ENCODE peak calls at places on chromosomes 16 and 17, in nine cellular contexts. One of them, this sample, is unnamed.

GRCh38 chr17:2958706-2959222 is 104.6 kb downstream of the OR1D5 start:
- DNase-seq in H54: no peak
- DNase-seq in GM12865: no peak
- DNase-seq in amniotic stem cell: no peak
- DNase-seq in HTR-8/SVneo: no peak
- DNase-seq in GM04504: no peak
- DNase-seq in endothelial cell: no peak
- DNase-seq in NCI-H345: no peak
- DNase-seq in colonic mucosa: no peak
- DNase-seq in this sample: no peak

GRCh38 chr17:42980766-42981397 is 517 bp downstream of the RUNDC1 start:
- DNase-seq in H54: no peak
- DNase-seq in GM12865: peak
- DNase-seq in amniotic stem cell: peak
- DNase-seq in HTR-8/SVneo: peak
- DNase-seq in GM04504: no peak
- DNase-seq in endothelial cell: peak
- DNase-seq in NCI-H345: peak
- DNase-seq in colonic mucosa: peak
- DNase-seq in this sample: peak

GRCh38 chr16:88503374-88503770 is 50.3 kb downstream of the ZFPM1 start:
- DNase-seq in H54: no peak
- DNase-seq in GM12865: no peak
- DNase-seq in amniotic stem cell: no peak
- DNase-seq in HTR-8/SVneo: no peak
- DNase-seq in GM04504: no peak
- DNase-seq in endothelial cell: no peak
- DNase-seq in NCI-H345: no peak
- DNase-seq in colonic mucosa: no peak
- DNase-seq in this sample: no peak

GRCh38 chr17:38729886-38730525 is at the start of gene CISD3:
- DNase-seq in H54: peak
- DNase-seq in GM12865: peak
- DNase-seq in amniotic stem cell: peak
- DNase-seq in HTR-8/SVneo: peak
- DNase-seq in GM04504: peak
- DNase-seq in endothelial cell: peak
- DNase-seq in NCI-H345: peak
- DNase-seq in colonic mucosa: peak
- DNase-seq in this sample: no peak

GRCh38 chr16:57388359-57389086 is 16.0 kb upstream of the CCL17 start:
- DNase-seq in H54: no peak
- DNase-seq in GM12865: peak
- DNase-seq in amniotic stem cell: no peak
- DNase-seq in HTR-8/SVneo: no peak
- DNase-seq in GM04504: no peak
- DNase-seq in endothelial cell: no peak
- DNase-seq in NCI-H345: no peak
- DNase-seq in colonic mucosa: no peak
- DNase-seq in this sample: no peak

GRCh38 chr16:71542377-71542776 is 16.2 kb downstream of the CHST4 start:
- DNase-seq in H54: no peak
- DNase-seq in GM12865: peak
- DNase-seq in amniotic stem cell: no peak
- DNase-seq in HTR-8/SVneo: peak
- DNase-seq in GM04504: no peak
- DNase-seq in endothelial cell: peak
- DNase-seq in NCI-H345: no peak
- DNase-seq in colonic mucosa: peak
- DNase-seq in this sample: no peak

GRCh38 chr17:45977506-45977824 is 21.6 kb upstream of the STH start:
- DNase-seq in H54: no peak
- DNase-seq in GM12865: no peak
- DNase-seq in amniotic stem cell: no peak
- DNase-seq in HTR-8/SVneo: no peak
- DNase-seq in GM04504: no peak
- DNase-seq in endothelial cell: no peak
- DNase-seq in NCI-H345: no peak
- DNase-seq in colonic mucosa: no peak
- DNase-seq in this sample: no peak

GRCh38 chr16:25217119-25217511 is 368 bp downstream of the AQP8 start:
- DNase-seq in H54: no peak
- DNase-seq in GM12865: no peak
- DNase-seq in amniotic stem cell: no peak
- DNase-seq in HTR-8/SVneo: no peak
- DNase-seq in GM04504: no peak
- DNase-seq in endothelial cell: no peak
- DNase-seq in NCI-H345: no peak
- DNase-seq in colonic mucosa: no peak
- DNase-seq in this sample: no peak